ENCODE peak calls at places on chromosomes 6 and 20, in five cellular contexts. B, T, O, Z and S are unnamed samples.

GRCh38 chr20:52943185-52943841 is 28.8 kb upstream of the TSHZ2 start:
- DNase-seq in T (no peak), O (no peak), B (no peak), Z (peak), S (no peak)

GRCh38 chr6:66199146-66199545 is 492.1 kb upstream of the EYS start:
- DNase-seq in Z (no peak), T (no peak), B (no peak), O (no peak), S (no peak)

GRCh38 chr6:113564401-113565161 is 292.6 kb upstream of the MARCKS start:
- DNase-seq in Z (peak), B (peak), T (no peak), O (peak), S (no peak)

GRCh38 chr6:125485757-125486156 is 184.0 kb upstream of the HDDC2 start:
- DNase-seq in T (no peak), B (no peak), Z (no peak), O (no peak), S (no peak)

GRCh38 chr6:108350528-108350927 is 55.7 kb downstream of the AFG1L start:
- DNase-seq in Z (no peak), O (no peak), B (no peak), T (no peak), S (no peak)

GRCh38 chr20:57714409-57715267 is 4.8 kb upstream of the PMEPA1 start:
- DNase-seq in T (peak), Z (peak), O (no peak), B (no peak), S (no peak)

GRCh38 chr6:14758421-14759043 is 487.3 kb upstream of the JARID2 start:
- DNase-seq in O (peak), T (no peak), B (peak), Z (no peak), S (no peak)

GRCh38 chr6:70180904-70181599 is 121.8 kb downstream of the COL9A1 start:
- DNase-seq in B (no peak), T (no peak), Z (no peak), O (no peak), S (no peak)

GRCh38 chr20:31866221-31866620 is 4.1 kb downstream of the DUSP15 start:
- DNase-seq in Z (no peak), B (no peak), O (no peak), T (no peak), S (no peak)

GRCh38 chr6:37657117-37657886 is 40.4 kb downstream of the MDGA1 start:
- DNase-seq in Z (peak), T (peak), O (no peak), B (no peak), S (no peak)

GRCh38 chr6:115969207-115969929 is 91.3 kb downstream of the FRK start:
- DNase-seq in T (no peak), B (no peak), O (peak), Z (no peak), S (no peak)

GRCh38 chr6:75145976-75146375 is 59.9 kb downstream of the COL12A1 start:
- DNase-seq in T (no peak), Z (no peak), O (no peak), B (no peak), S (no peak)

GRCh38 chr20:8301655-8302054 is 169.6 kb downstream of the PLCB1 start:
- DNase-seq in O (no peak), T (no peak), B (no peak), Z (peak), S (no peak)